ENCODE peak calls at places on chromosomes 2 and 18, in five cellular contexts. P is upper lobe of left lung, O is A549, X is HepG2, E is GM23248. M is an unnamed sample.
A peak's percentile ranks its signal among the peaks of the same experiment; 100 is the strongest.

GRCh38 chr2:4981802-4982409 is 710.3 kb upstream of the SOX11 start:
- DNase-seq in P (no peak), O (no peak), X (no peak), E (no peak), M (no peak)

GRCh38 chr2:64363848-64364247 is 90.1 kb upstream of the LGALSL start:
- DNase-seq in P (no peak), O (no peak), X (no peak), E (no peak), M (no peak)

GRCh38 chr2:80519699-80520291 is 215.2 kb upstream of the LRRTM1 start:
- DNase-seq in P (no peak), O (no peak), X (no peak), E (peak; percentile 6), M (no peak)

GRCh38 chr2:119251652-119252051 is 28.0 kb downstream of the STEAP3 start:
- DNase-seq in P (no peak), O (no peak), X (no peak), E (no peak), M (no peak)

GRCh38 chr18:73136134-73136533 is 268.3 kb upstream of the NETO1 start:
- DNase-seq in P (no peak), O (no peak), X (peak; percentile 3), E (peak; percentile 4), M (no peak)

GRCh38 chr2:196214156-196214555 is 42.8 kb upstream of the STK17B start:
- DNase-seq in P (no peak), O (no peak), X (no peak), E (no peak), M (no peak)

GRCh38 chr2:98727369-98727749 is 3.6 kb downstream of the MGAT4A start:
- DNase-seq in P (peak; percentile 40), O (no peak), X (no peak), E (no peak), M (no peak)

GRCh38 chr2:10370390-10370789 is 67.7 kb downstream of the HPCAL1 start:
- DNase-seq in P (no peak), O (no peak), X (no peak), E (no peak), M (no peak)

GRCh38 chr18:24063121-24063731 is 48.7 kb downstream of the TTC39C start:
- DNase-seq in P (no peak), O (no peak), X (peak; percentile 21), E (peak; percentile 66), M (peak; percentile 36)

GRCh38 chr2:78020500-78020899 is 498.3 kb upstream of the LRRTM4 start:
- DNase-seq in P (no peak), O (no peak), X (no peak), E (no peak), M (no peak)

GRCh38 chr2:28342081-28342967 is 50.3 kb upstream of the FOSL2 start:
- DNase-seq in P (peak; percentile 39), O (peak; percentile 66), X (peak; percentile 24), E (peak; percentile 66), M (peak; percentile 84)

GRCh38 chr2:65383571-65384488 is 48.6 kb downstream of the SPRED2 start:
- DNase-seq in P (no peak), O (no peak), X (no peak), E (no peak), M (no peak)

GRCh38 chr18:49161627-49162026 is 210.9 kb upstream of the SMAD7 start:
- DNase-seq in P (no peak), O (no peak), X (no peak), E (peak; percentile 51), M (peak; percentile 39)

GRCh38 chr2:241726459-241726858 is 8.0 kb upstream of the D2HGDH start:
- DNase-seq in P (no peak), O (no peak), X (no peak), E (no peak), M (no peak)
- H3K4me3 ChIP-seq in P (no peak overlapping the region), O (no peak overlapping the region), X (no peak overlapping the region), E (no peak overlapping the region), M (no peak overlapping the region)

DNA sequence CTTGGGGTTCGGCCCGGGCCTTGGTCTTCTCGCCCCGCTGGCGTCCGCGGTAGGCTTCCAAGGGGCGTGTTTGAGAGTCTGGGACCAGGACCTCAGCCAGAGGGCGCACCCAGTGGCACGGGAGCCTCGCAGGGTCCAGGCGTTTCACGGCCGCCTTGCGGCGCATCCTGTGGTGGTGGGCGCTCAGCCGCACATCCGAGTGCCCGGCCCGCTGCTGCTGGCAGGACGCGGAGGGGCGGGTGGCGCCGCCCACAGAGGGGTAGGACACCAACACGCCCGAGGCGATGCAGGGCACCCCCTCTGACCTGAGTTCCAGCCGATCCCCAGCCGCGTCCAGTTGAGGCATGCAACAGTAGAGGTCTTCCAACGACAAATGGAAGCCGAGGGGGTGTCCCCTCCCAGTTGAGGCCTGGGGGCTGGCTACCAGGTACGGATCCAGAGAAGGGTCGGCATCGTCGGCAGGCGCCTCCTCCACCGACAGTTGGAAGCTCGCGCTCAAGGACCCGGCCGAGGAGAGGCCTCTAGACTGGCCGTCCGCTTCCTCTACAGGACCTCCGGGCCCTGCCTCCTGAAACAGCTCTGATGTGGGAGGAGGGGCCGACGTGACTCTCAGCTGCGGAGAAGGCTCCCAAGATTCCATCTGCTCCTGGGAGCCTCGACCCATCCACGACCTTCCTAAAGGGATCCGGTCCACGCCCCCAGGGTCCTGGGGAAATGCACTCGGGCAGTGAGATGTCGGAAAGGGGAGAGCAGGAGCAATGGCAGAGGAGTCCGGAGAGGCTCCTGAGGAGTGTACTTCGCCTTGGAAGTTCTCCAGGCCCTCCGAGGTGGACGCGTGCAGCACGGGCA is 6.3 kb downstream of the C2orf81 start:
- DNase-seq in P (peak; percentile 56), O (no peak), X (no peak), E (peak; percentile 74), M (no peak)
- H3K4me3 ChIP-seq in P (peak overlapping the region; percentile 57), O (no peak overlapping the region), X (no peak overlapping the region), E (peak overlapping the region; percentile 71), M (peak overlapping the region; percentile 40)

DNA sequence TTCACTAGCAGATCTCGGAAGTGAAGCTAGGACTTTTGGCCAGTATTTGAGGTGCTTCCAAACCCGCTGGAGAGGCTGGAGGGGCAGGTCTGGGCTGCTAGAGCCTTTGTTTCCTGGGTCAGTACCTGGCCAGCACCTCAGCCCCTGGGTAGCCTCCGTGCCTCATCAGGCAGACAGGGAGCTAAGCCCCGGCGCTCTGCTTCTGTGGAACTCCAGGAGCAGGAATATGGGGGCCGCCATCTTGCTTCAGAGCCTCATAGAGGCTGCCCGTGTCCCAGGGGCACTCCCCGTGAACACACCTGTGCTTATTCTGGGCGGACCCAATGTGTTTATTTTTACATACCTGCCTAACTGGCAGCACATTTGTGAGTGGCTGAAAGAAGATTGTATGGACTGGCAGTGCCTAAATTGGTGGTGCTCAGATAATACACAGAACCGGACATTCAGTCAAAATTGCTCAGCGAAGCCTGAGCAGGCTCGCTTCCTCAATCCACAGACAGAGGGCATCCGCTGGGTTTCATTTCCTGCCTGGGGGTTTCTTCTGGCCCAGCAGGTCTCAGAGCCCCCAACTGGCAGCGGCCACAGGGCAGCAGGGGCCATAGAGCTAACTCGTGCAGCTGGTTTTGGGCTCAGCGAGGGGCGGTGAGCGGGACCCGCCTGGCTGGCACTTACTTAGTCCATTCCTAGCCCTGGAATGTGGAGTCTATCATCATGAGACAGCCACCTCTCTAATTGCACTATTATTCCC is 176.8 kb upstream of the ALKAL2 start:
- DNase-seq in P (no peak), O (no peak), X (no peak), E (no peak), M (no peak)
- H3K4me3 ChIP-seq in P (no peak overlapping the region), O (no peak overlapping the region), X (no peak overlapping the region), E (no peak overlapping the region), M (no peak overlapping the region)

GRCh38 chr18:7565677-7566076 is 1.4 kb upstream of the PTPRM start:
- DNase-seq in P (no peak), O (no peak), X (no peak), E (no peak), M (no peak)
- H3K4me3 ChIP-seq in P (peak overlapping the region; percentile 76), O (no peak overlapping the region), X (peak overlapping the region; percentile 17), E (peak overlapping the region; percentile 81), M (no peak overlapping the region)

DNA sequence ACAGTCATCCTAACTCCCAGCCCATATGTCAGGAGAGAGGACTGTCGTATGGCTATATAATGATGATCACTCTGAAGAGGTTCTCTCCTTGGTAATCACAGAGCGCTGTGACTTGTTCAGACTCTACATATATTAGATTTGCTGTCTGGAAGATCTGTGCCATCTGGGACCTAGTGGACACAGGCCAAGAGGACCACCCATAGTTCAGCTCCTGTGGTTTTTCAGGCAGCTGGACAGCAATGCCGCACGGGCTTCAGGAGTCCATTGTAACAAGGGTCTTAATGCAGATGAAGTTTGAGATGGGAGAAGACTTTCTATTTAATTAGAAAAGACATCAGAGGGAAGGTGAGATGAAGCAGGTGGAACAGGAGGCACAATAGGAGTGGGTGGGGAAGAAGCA is 40.1 kb upstream of the EPHA4 start:
- DNase-seq in P (no peak), O (no peak), X (no peak), E (no peak), M (no peak)
- H3K4me3 ChIP-seq in P (no peak overlapping the region), O (no peak overlapping the region), X (no peak overlapping the region), E (no peak overlapping the region), M (no peak overlapping the region)

DNA sequence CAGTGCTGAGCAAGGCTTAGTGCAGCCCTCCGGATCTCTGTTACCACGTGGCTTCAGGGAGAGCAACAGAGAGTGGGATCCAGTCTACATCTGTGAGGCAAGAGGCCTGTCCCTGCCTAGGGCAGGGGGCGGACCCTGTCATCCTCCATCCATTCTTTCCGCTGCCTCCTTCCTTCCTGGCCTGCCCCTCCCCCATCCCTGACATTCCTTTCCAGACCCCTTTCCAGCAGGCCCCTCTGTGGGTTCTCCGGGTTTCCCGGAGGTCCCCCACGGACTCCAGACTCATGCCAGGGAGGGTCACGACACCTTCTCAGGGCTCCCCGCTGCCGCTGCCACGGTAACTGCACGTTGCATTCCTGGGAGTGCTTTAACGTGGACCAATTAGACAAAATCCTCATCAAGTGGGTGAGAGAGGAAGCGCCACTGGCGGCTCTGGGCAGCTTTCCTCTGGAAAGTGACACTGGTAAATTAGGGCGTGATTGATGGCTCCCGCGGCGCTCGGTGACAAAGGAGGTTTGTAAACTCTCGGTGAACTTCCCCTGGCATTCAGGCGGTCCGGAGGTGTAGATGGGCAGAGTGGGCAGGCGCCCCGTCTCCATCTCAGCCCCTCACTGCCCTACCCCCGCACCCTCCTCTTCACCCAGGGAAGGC is 11.4 kb downstream of the ATOH8 start:
- DNase-seq in P (no peak), O (no peak), X (no peak), E (peak; percentile 5), M (no peak)
- H3K4me3 ChIP-seq in P (no peak overlapping the region), O (no peak overlapping the region), X (no peak overlapping the region), E (no peak overlapping the region), M (no peak overlapping the region)

GRCh38 chr2:47344890-47345583 is 57.9 kb upstream of the MSH2 start:
- DNase-seq in P (peak; percentile 91), O (peak; percentile 99), X (peak; percentile 100), E (peak; percentile 67), M (no peak)
- H3K4me3 ChIP-seq in P (peak overlapping the region; percentile 45), O (peak overlapping the region; percentile 44), X (peak overlapping the region; percentile 66), E (peak overlapping the region; percentile 61), M (peak overlapping the region; percentile 17)

DNA sequence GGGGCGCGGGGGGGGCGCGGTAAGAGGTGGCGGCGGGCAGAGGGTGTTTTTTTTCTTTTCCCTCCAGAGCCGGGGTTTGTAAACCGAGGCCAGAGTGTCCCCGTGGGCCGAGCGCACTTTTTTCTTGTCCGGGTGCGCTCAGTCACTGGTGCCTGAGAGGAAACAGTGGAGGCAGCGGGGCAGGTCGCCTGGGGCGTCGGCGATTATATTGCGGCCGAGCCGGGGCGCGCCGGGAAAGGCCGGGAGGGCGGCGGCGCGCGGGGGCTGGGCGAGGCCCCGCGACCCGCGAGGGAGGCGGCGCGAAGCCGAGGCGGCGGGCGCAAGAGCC is 284 bp downstream of the HOXD8 start:
- DNase-seq in P (no peak), O (no peak), X (no peak), E (no peak), M (no peak)
- H3K4me3 ChIP-seq in P (peak overlapping the region; percentile 42), O (peak overlapping the region; percentile 81), X (no peak overlapping the region), E (peak overlapping the region; percentile 90), M (peak overlapping the region; percentile 48)

M was measured in skeletal muscle cell.